ENCODE peak calls at places on chromosomes 12 and 14, in five cellular contexts. U is kidney epithelial cell; P is CD8-positive, alpha-beta T cell; C is Caco-2; Q is HL-60. L is an unnamed sample.

GRCh38 chr12:94718114-94718513 is 67.8 kb upstream of the TMCC3 start:
- DNase-seq in P (no peak), C (no peak), Q (no peak), U (no peak), L (no peak)

GRCh38 chr12:72267974-72268373 is 4.2 kb upstream of the TRHDE start:
- DNase-seq in Q (no peak), C (no peak), U (no peak), P (no peak), L (no peak)

GRCh38 chr12:51855586-51856428 is 7.3 kb upstream of the FIGNL2 start:
- DNase-seq in C (peak; percentile 67), U (no peak), Q (no peak), P (no peak), L (no peak)

GRCh38 chr14:68307769-68308168 is 485.1 kb downstream of the ZFP36L1 start:
- DNase-seq in Q (no peak), P (no peak), U (no peak), C (no peak), L (no peak)

GRCh38 chr12:18798445-18799139 is 60.7 kb downstream of the CAPZA3 start:
- DNase-seq in C (no peak), Q (no peak), U (no peak), P (no peak), L (no peak)

GRCh38 chr12:96493101-96493500 is 3.7 kb downstream of the CFAP54 start:
- DNase-seq in Q (no peak), U (no peak), P (no peak), C (no peak), L (no peak)

GRCh38 chr12:90970471-90970870 is 15.5 kb upstream of the CCER1 start:
- DNase-seq in U (peak; percentile 29), C (no peak), Q (no peak), P (no peak), L (no peak)

GRCh38 chr14:39228509-39229221 is 5.0 kb upstream of the MIA2 start:
- DNase-seq in C (peak; percentile 50), Q (no peak), P (no peak), U (no peak), L (no peak)

GRCh38 chr14:91413547-91414474 is 3.8 kb downstream of the CCDC88C start:
- DNase-seq in P (peak; percentile 37), U (no peak), C (peak; percentile 78), Q (no peak), L (no peak)

GRCh38 chr14:98227727-98228111 is 1044.3 kb downstream of the BCL11B start:
- DNase-seq in Q (no peak), C (no peak), P (no peak), U (no peak), L (no peak)

GRCh38 chr12:123445388-123446344 is 9.2 kb upstream of the RILPL2 start:
- DNase-seq in U (no peak), Q (no peak), C (no peak), P (no peak), L (no peak)

GRCh38 chr14:49461529-49462401 is 124.4 kb downstream of the RPS29 start:
- DNase-seq in Q (peak; percentile 74), C (peak; percentile 52), U (peak; percentile 48), P (no peak), L (no peak)

GRCh38 chr14:43872752-43873655 is 634.1 kb downstream of the FSCB start:
- DNase-seq in U (no peak), C (no peak), P (no peak), Q (no peak), L (no peak)

GRCh38 chr12:32896438-32897275 is at the start of gene PKP2:
- DNase-seq in U (no peak), C (peak; percentile 100), P (no peak), Q (no peak), L (peak; percentile 16)

GRCh38 chr14:64541261-64541970 is 875 bp downstream of the HSPA2 start:
- DNase-seq in Q (no peak), U (no peak), P (no peak), C (no peak), L (peak; percentile 27)

GRCh38 chr12:100156731-100157426 is 14.2 kb upstream of the BLTP3B start:
- DNase-seq in Q (no peak), U (no peak), C (no peak), P (no peak), L (no peak)

GRCh38 chr12:124720687-124721500 is 142.8 kb downstream of the SCARB1 start:
- DNase-seq in C (no peak), U (peak; percentile 80), Q (no peak), P (no peak), L (no peak)

GRCh38 chr12:124718458-124718857 is 145.2 kb downstream of the SCARB1 start:
- DNase-seq in C (no peak), Q (no peak), P (no peak), U (no peak), L (no peak)

GRCh38 chr12:124718052-124718451 is 145.6 kb downstream of the SCARB1 start:
- DNase-seq in C (no peak), P (no peak), U (no peak), Q (no peak), L (no peak)

GRCh38 chr12:124721501-124722154 is 142.0 kb downstream of the SCARB1 start:
- DNase-seq in P (no peak), Q (no peak), U (no peak), C (no peak), L (no peak)

DNA sequence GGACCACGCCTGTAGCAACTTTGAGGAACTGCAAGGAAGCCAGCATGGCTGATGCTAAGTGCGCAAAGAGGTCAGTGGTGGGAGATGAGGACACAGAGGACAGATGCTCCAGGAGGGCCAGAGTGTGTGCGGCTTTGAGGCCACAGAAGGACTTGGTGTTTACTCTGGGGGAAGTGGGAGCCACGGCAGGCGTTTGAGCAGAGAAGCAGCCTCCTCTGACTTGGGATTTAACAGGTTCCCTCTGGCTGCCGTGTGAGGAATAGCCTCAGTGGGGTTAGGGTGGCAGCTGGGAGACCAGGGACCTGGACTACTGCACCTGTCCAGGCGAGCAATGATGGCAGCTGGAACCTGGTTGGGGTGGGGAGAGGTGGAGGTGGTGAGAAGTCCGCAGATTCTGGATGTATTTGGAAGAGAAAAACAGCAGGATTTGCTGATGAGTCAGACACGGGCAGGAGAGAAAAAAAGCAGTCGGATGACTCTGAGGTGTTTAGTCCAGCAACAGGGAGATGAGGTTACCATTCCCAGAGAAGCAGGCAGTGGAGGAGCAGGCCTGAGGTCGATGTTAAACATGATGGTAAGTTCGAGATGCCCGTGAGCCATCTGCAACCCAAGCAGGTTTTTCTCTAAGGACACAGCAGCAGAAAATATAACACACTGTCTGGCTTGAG is 143.5 kb downstream of the SCARB1 start:
- DNase-seq in C (no peak), Q (no peak), U (peak; percentile 86), P (no peak), L (no peak)
- TF ChIP-seq CTCF in C (peak; percentile 31), Q (no peak), U (peak; percentile 69), P (no peak), L (no peak)

GRCh38 chr14:77809011-77809410 is 9.1 kb downstream of the ADCK1 start:
- DNase-seq in C (no peak), P (no peak), U (no peak), Q (no peak), L (no peak)

GRCh38 chr14:77805703-77806102 is 5.8 kb downstream of the ADCK1 start:
- DNase-seq in C (no peak), Q (no peak), U (no peak), P (no peak), L (no peak)

GRCh38 chr14:77808250-77808649 is 8.3 kb downstream of the ADCK1 start:
- DNase-seq in P (no peak), U (no peak), Q (no peak), C (no peak), L (no peak)

GRCh38 chr14:77800814-77801213 is 905 bp downstream of the ADCK1 start:
- DNase-seq in C (no peak), U (no peak), P (no peak), Q (no peak), L (no peak)

DNA sequence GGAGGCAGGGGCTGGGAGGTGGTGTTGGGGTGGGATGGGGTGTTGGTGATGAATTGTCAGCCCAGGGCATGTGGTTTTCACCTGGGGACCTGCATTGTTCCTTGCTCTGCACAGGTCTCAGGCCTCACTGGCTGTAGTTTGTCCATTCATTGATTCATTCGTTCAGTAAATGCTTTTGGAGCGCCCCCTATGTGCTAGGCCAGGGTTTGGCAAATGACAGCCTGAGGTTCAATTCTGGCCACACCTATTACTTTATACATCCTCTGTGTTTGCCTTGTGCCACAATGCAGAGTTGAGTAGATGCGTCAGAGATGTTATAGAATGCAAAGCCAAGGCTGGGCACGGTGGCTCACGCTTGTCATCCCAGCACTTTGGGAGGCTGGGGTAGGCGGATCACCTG is 4.7 kb downstream of the ADCK1 start:
- DNase-seq in C (peak; percentile 44), Q (peak; percentile 9), P (no peak), U (no peak), L (no peak)
- TF ChIP-seq CTCF in C (peak; percentile 26), Q (no peak), P (no peak), U (peak; percentile 18), L (no peak)

GRCh38 chr14:21070610-21071224 is 613 bp downstream of the ARHGEF40 start:
- DNase-seq in U (no peak), C (no peak), P (no peak), Q (peak; percentile 77), L (no peak)

GRCh38 chr14:21073921-21074320 is 3.8 kb downstream of the ARHGEF40 start:
- DNase-seq in C (no peak), Q (no peak), P (no peak), U (no peak), L (no peak)

GRCh38 chr14:21071225-21072041 is 1.3 kb downstream of the ARHGEF40 start:
- DNase-seq in U (no peak), C (no peak), P (no peak), Q (peak; percentile 96), L (peak; percentile 63)

GRCh38 chr14:21072781-21073339 is 2.8 kb downstream of the ARHGEF40 start:
- DNase-seq in C (no peak), Q (no peak), P (no peak), U (no peak), L (no peak)

DNA sequence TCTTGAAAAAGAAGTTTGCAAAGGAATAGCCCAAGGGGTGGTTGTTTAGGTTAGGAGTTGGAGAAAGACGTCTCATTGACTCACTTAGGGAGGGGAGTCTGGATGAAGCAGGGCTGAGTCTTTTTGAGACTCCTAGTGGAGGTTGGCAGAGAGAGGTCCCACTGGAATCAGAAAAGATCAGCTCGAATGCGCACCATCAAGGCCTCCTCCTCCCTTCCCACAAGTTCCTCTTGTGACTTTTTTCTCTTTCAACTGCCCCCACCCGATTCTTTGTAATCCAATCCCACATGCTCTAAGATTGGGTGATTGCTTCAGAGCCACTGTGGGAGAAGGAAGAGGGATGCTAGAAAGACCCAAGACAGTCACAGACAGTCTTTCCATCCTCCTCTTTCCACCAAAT is 2.0 kb downstream of the ARHGEF40 start:
- DNase-seq in C (no peak), U (no peak), Q (peak; percentile 87), P (no peak), L (no peak)
- TF ChIP-seq CTCF in C (no peak), U (no peak), Q (no peak), P (no peak), L (no peak)

GRCh38 chr12:78880078-78880477 is 15.5 kb downstream of the SYT1 start:
- DNase-seq in C (no peak), P (no peak), U (no peak), Q (no peak), L (no peak)

GRCh38 chr12:78878447-78878846 is 13.9 kb downstream of the SYT1 start:
- DNase-seq in C (no peak), Q (no peak), P (no peak), U (no peak), L (no peak)

DNA sequence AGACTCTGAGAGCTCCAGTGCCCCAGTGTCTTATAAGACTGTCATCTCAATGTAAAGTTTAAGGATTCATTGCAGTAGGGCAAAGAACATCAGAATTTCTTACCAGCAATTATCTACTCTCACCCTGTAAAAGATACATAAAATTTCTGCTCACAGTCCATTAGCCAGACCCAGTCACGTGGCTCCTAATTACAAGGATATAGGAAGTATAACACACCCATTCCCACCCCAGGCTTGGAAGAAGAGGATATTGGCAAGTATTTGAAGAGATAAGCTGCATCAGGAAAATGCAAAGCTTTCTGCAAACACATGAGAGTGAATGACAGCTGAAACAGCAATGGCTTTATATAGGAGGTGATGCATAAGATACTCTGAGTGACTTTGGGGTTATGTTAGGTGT is 14.3 kb downstream of the SYT1 start:
- DNase-seq in Q (no peak), U (no peak), C (no peak), P (no peak), L (no peak)
- TF ChIP-seq CTCF in Q (no peak), U (no peak), C (no peak), P (no peak), L (no peak)